ENCODE peak calls at places on chromosome 14, in eight cellular contexts. N is mesenchymal stem cell; P is aorta; D is adrenal gland; V is stomach; E is fibroblast of lung; H is colonic mucosa; R is CD8-positive, alpha-beta memory T cell. O is an unnamed sample.

GRCh38 chr14:81991998-81992397 is 458.3 kb upstream of the SEL1L start:
- DNase-seq in N (peak; percentile 0), P (no peak), D (peak; percentile 13), V (no peak), E (no peak), H (no peak), R (no peak), O (no peak)

GRCh38 chr14:94929354-94929753 is 159.4 kb upstream of the GSC start:
- DNase-seq in N (no peak), P (no peak), D (no peak), V (no peak), E (no peak), H (no peak), R (no peak), O (no peak)

GRCh38 chr14:89855961-89856360 is 98.6 kb downstream of the EFCAB11 start:
- DNase-seq in N (peak; percentile 59), P (no peak), D (peak; percentile 59), V (no peak), E (peak; percentile 87), H (no peak), R (no peak), O (no peak)

GRCh38 chr14:102605026-102605425 is 12.6 kb downstream of the RCOR1 start:
- DNase-seq in N (no peak), P (no peak), D (no peak), V (no peak), E (no peak), H (no peak), R (no peak), O (no peak)

GRCh38 chr14:104555621-104556255 is 23.8 kb upstream of the C14orf180 start:
- DNase-seq in N (no peak), P (peak; percentile 9), D (no peak), V (no peak), E (no peak), H (no peak), R (no peak), O (no peak)

GRCh38 chr14:80839743-80840142 is 101.8 kb downstream of the CEP128 start:
- DNase-seq in N (no peak), P (no peak), D (no peak), V (no peak), E (no peak), H (no peak), R (no peak), O (no peak)

GRCh38 chr14:104865631-104866441 is 768 bp downstream of the CEP170B start:
- DNase-seq in N (peak; percentile 77), P (peak; percentile 83), D (peak; percentile 79), V (peak; percentile 78), E (peak; percentile 52), H (peak; percentile 79), R (peak; percentile 28), O (peak; percentile 21)

GRCh38 chr14:55921516-55921915 is 196.7 kb upstream of the PELI2 start:
- DNase-seq in N (no peak), P (no peak), D (no peak), V (no peak), E (no peak), H (no peak), R (no peak), O (no peak)

GRCh38 chr14:54610051-54610977 is 43.4 kb downstream of the SAMD4A start:
- DNase-seq in N (peak; percentile 52), P (no peak), D (no peak), V (no peak), E (peak; percentile 34), H (no peak), R (no peak), O (no peak)

GRCh38 chr14:49581209-49581960 is 4.8 kb downstream of the RPS29 start:
- DNase-seq in N (no peak), P (no peak), D (no peak), V (no peak), E (no peak), H (no peak), R (no peak), O (no peak)

GRCh38 chr14:102028733-102029132 is 58.1 kb downstream of the HSP90AA1 start:
- DNase-seq in N (peak; percentile 48), P (no peak), D (no peak), V (no peak), E (peak; percentile 76), H (peak; percentile 31), R (no peak), O (no peak)

GRCh38 chr14:41642402-41643195 is 35.9 kb downstream of the LRFN5 start:
- DNase-seq in N (no peak), P (no peak), D (no peak), V (no peak), E (no peak), H (no peak), R (no peak), O (no peak)

GRCh38 chr14:74417611-74418010 is 8.4 kb downstream of the SYNDIG1L start:
- DNase-seq in N (no peak), P (no peak), D (no peak), V (no peak), E (no peak), H (no peak), R (no peak), O (no peak)

GRCh38 chr14:101599234-101599885 is 38.1 kb downstream of the DIO3 start:
- DNase-seq in N (no peak), P (no peak), D (no peak), V (no peak), E (no peak), H (peak; percentile 9), R (no peak), O (no peak)

GRCh38 chr14:22644305-22644635 is at the start of gene OR6J1:
- DNase-seq in N (no peak), P (no peak), D (no peak), V (no peak), E (no peak), H (no peak), R (no peak), O (no peak)

GRCh38 chr14:22650960-22651521 is 6.9 kb upstream of the OR6J1 start:
- DNase-seq in N (peak; percentile 24), P (no peak), D (no peak), V (no peak), E (peak; percentile 41), H (no peak), R (no peak), O (no peak)

GRCh38 chr14:22650046-22650739 is 6.0 kb upstream of the OR6J1 start:
- DNase-seq in N (no peak), P (no peak), D (no peak), V (no peak), E (no peak), H (no peak), R (no peak), O (no peak)

GRCh38 chr14:22648506-22648905 is 4.4 kb upstream of the OR6J1 start:
- DNase-seq in N (no peak), P (no peak), D (no peak), V (no peak), E (peak; percentile 39), H (no peak), R (no peak), O (no peak)

GRCh38 chr14:22646570-22647254 is 2.6 kb upstream of the OR6J1 start:
- DNase-seq in N (peak; percentile 71), P (no peak), D (no peak), V (no peak), E (peak; percentile 95), H (no peak), R (no peak), O (no peak)
- H3K4me3 ChIP-seq in N (no peak overlapping the region), P (no peak overlapping the region), D (no peak overlapping the region), V (no peak overlapping the region), E (no peak overlapping the region), H (no peak overlapping the region), R (no peak overlapping the region), O (no peak overlapping the region)

GRCh38 chr14:53043107-53043704 is 92.4 kb upstream of the FERMT2 start:
- DNase-seq in N (peak; percentile 85), P (no peak), D (no peak), V (no peak), E (peak; percentile 59), H (no peak), R (no peak), O (no peak)
- H3K27ac ChIP-seq in N (no peak overlapping the region), P (peak overlapping the region; percentile 64), D (peak overlapping the region; percentile 66), V (peak overlapping the region; percentile 57), E (peak overlapping the region; percentile 18), H (no peak overlapping the region), R (no peak overlapping the region), O (no peak overlapping the region)

GRCh38 chr14:77556946-77557345 is 58.3 kb upstream of the ISM2 start:
- DNase-seq in N (no peak), P (no peak), D (no peak), V (no peak), E (no peak), H (no peak), R (no peak), O (no peak)

GRCh38 chr14:77554207-77554606 is 55.6 kb upstream of the ISM2 start:
- DNase-seq in N (no peak), P (no peak), D (no peak), V (no peak), E (no peak), H (no peak), R (no peak), O (no peak)

GRCh38 chr14:77554816-77555599 is 56.4 kb upstream of the ISM2 start:
- DNase-seq in N (no peak), P (no peak), D (peak; percentile 7), V (no peak), E (no peak), H (no peak), R (no peak), O (no peak)

GRCh38 chr14:77559381-77559780 is 57.1 kb downstream of the SPTLC2 start:
- DNase-seq in N (no peak), P (no peak), D (no peak), V (no peak), E (no peak), H (no peak), R (no peak), O (no peak)

GRCh38 chr14:77557391-77557790 is 58.8 kb upstream of the ISM2 start:
- DNase-seq in N (no peak), P (no peak), D (no peak), V (no peak), E (no peak), H (no peak), R (no peak), O (no peak)
- H3K36me3 ChIP-seq in N (peaks cover 18% of the 10 kb centered on the region), P (peaks cover 4% of the 10 kb centered on the region), D (no peaks in the 10 kb centered on the region), V (peaks cover 98% of the 10 kb centered on the region), E (peaks cover 5% of the 10 kb centered on the region), H (no peaks in the 10 kb centered on the region), R (peaks cover 18% of the 10 kb centered on the region), O (peaks cover 46% of the 10 kb centered on the region)

DNA sequence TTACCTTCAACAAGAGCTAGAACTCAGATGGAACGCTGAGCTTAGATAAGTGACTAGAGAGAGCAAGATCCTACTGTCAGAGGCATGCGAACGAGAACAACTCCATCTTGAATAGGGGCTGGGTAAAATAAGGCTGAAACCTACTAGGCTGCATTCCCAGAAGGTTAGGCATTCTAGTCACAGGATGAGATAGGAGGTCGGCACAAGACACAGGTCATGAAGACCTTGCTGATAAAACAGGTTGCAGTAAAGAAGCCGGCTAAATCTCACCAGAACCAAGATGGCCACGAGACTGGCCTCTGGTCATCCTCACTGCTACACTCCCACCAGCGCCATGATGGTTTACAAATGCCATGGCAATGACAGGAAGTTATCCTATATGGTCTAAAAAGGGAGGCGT is 59.6 kb upstream of the PLEKHG3 start:
- DNase-seq in N (no peak), P (no peak), D (no peak), V (no peak), E (no peak), H (no peak), R (no peak), O (no peak)
- H3K4me3 ChIP-seq in N (no peak overlapping the region), P (no peak overlapping the region), D (no peak overlapping the region), V (no peak overlapping the region), E (no peak overlapping the region), H (no peak overlapping the region), R (no peak overlapping the region), O (no peak overlapping the region)

O was measured in CD4-positive, CD25-positive, alpha-beta regulatory T cell.